ENCODE peak calls at places on chromosomes 16 and 17, in eight cellular contexts. J is fibroblast of the aortic adventitia, L is iPS-NIHi11, S is fibroblast of pulmonary artery, F is NCI-H187, O is Daoy, Z is ureter, Q is AG08395. T is an unnamed sample.

GRCh38 chr17:67171560-67171959 is 73.4 kb downstream of the HELZ start:
- DNase-seq in J (no peak), L (no peak), S (no peak), F (no peak), O (no peak), Z (no peak), Q (no peak), T (no peak)

GRCh38 chr16:66311306-66311705 is 55.2 kb upstream of the CDH5 start:
- DNase-seq in J (no peak), L (no peak), S (no peak), F (no peak), O (no peak), Z (no peak), Q (no peak), T (no peak)

GRCh38 chr17:73595068-73595865 is 49.0 kb downstream of the SDK2 start:
- DNase-seq in J (no peak), L (peak), S (no peak), F (no peak), O (peak), Z (no peak), Q (peak), T (peak)

GRCh38 chr17:9072626-9073339 is 51.5 kb downstream of the NTN1 start:
- DNase-seq in J (peak), L (no peak), S (peak), F (no peak), O (peak), Z (peak), Q (peak), T (no peak)

GRCh38 chr17:45310380-45311324 is 6.2 kb downstream of the MAP3K14 start:
- DNase-seq in J (peak), L (no peak), S (no peak), F (no peak), O (no peak), Z (no peak), Q (no peak), T (no peak)

GRCh38 chr17:81578038-81578441 is 25.9 kb upstream of the FAAP100 start:
- DNase-seq in J (peak), L (no peak), S (peak), F (no peak), O (no peak), Z (no peak), Q (no peak), T (no peak)

GRCh38 chr17:37299257-37299985 is 76.4 kb upstream of the C17orf78 start:
- DNase-seq in J (peak), L (no peak), S (peak), F (no peak), O (no peak), Z (no peak), Q (no peak), T (no peak)

GRCh38 chr17:17191346-17191792 is 14.8 kb downstream of the PLD6 start:
- DNase-seq in J (peak), L (no peak), S (peak), F (no peak), O (peak), Z (no peak), Q (peak), T (peak)

GRCh38 chr17:78144146-78144719 is 2.0 kb upstream of the C17orf99 start:
- DNase-seq in J (peak), L (no peak), S (peak), F (no peak), O (peak), Z (peak), Q (peak), T (peak)

GRCh38 chr17:230371-230770 is 48.9 kb upstream of the DOC2B start:
- DNase-seq in J (no peak), L (no peak), S (no peak), F (no peak), O (no peak), Z (no peak), Q (no peak), T (no peak)

GRCh38 chr16:49049191-49049590 is 232.4 kb downstream of the CBLN1 start:
- DNase-seq in J (peak), L (peak), S (no peak), F (no peak), O (no peak), Z (no peak), Q (no peak), T (peak)

GRCh38 chr17:74446551-74447500 is 14.9 kb downstream of the GPRC5C start:
- DNase-seq in J (no peak), L (no peak), S (peak), F (no peak), O (peak), Z (no peak), Q (no peak), T (no peak)

GRCh38 chr17:27845264-27846041 is 45.1 kb upstream of the NOS2 start:
- DNase-seq in J (no peak), L (no peak), S (no peak), F (no peak), O (no peak), Z (no peak), Q (no peak), T (no peak)

GRCh38 chr17:77914440-77915254 is 43.9 kb upstream of the TNRC6C start:
- DNase-seq in J (no peak), L (peak), S (no peak), F (no peak), O (peak), Z (no peak), Q (no peak), T (no peak)

GRCh38 chr16:83989300-83989699 is 21.3 kb downstream of the NECAB2 start:
- DNase-seq in J (no peak), L (no peak), S (no peak), F (no peak), O (no peak), Z (no peak), Q (no peak), T (no peak)

GRCh38 chr17:12667299-12667958 is 1.7 kb downstream of the MYOCD start:
- DNase-seq in J (peak), L (peak), S (peak), F (no peak), O (peak), Z (peak), Q (peak), T (peak)

GRCh38 chr17:47692895-47693666 is 880 bp upstream of the TBKBP1 start:
- DNase-seq in J (no peak), L (no peak), S (no peak), F (no peak), O (no peak), Z (no peak), Q (no peak), T (no peak)

GRCh38 chr16:81817296-81817695 is 38.2 kb downstream of the PLCG2 start:
- DNase-seq in J (no peak), L (no peak), S (no peak), F (no peak), O (no peak), Z (no peak), Q (no peak), T (no peak)

GRCh38 chr16:70765491-70765890 is 35.5 kb downstream of the VAC14 start:
- DNase-seq in J (no peak), L (no peak), S (no peak), F (no peak), O (no peak), Z (no peak), Q (no peak), T (no peak)

GRCh38 chr17:20157078-20157360 is 147.9 kb downstream of the SPECC1 start:
- DNase-seq in J (no peak), L (no peak), S (no peak), F (no peak), O (no peak), Z (no peak), Q (no peak), T (no peak)

GRCh38 chr16:67883872-67884261 is 818 bp upstream of the NRN1L start:
- DNase-seq in J (peak), L (peak), S (peak), F (no peak), O (peak), Z (no peak), Q (peak), T (peak)

GRCh38 chr16:4828567-4829320 is 18.3 kb downstream of the GLYR1 start:
- DNase-seq in J (no peak), L (no peak), S (no peak), F (no peak), O (no peak), Z (no peak), Q (no peak), T (no peak)

GRCh38 chr17:55635253-55635766 is 87.4 kb downstream of the TMEM100 start:
- DNase-seq in J (peak), L (no peak), S (peak), F (no peak), O (no peak), Z (no peak), Q (no peak), T (peak)

GRCh38 chr17:10633738-10634379 is 23.2 kb downstream of the MYH3 start:
- DNase-seq in J (no peak), L (no peak), S (no peak), F (no peak), O (no peak), Z (no peak), Q (no peak), T (no peak)

GRCh38 chr17:83057793-83058477 is 21.5 kb upstream of the METRNL start:
- DNase-seq in J (no peak), L (no peak), S (no peak), F (no peak), O (no peak), Z (peak), Q (no peak), T (no peak)

GRCh38 chr16:28042856-28043255 is 20.7 kb downstream of the GSG1L start:
- DNase-seq in J (peak), L (no peak), S (peak), F (no peak), O (peak), Z (no peak), Q (peak), T (peak)

GRCh38 chr17:72173475-72174116 is 52.8 kb downstream of the SOX9 start:
- DNase-seq in J (no peak), L (no peak), S (no peak), F (no peak), O (peak), Z (no peak), Q (no peak), T (peak)